ENCODE peak calls at places on chromosomes 1 and 21, in six cellular contexts. E, C, G, R, Q and I are unnamed samples.
A peak's percentile ranks its signal among the peaks of the same experiment; 100 is the strongest.

GRCh38 chr1:47793563-47793962 is 203.6 kb downstream of the TRABD2B start:
- DNase-seq in E (no peak), C (no peak), G (no peak), R (no peak), Q (no peak), I (no peak)

GRCh38 chr1:203537806-203538464 is 44.0 kb downstream of the OPTC start:
- DNase-seq in E (no peak), C (no peak), G (peak; percentile 64), R (no peak), Q (no peak), I (no peak)

GRCh38 chr1:230276401-230276800 is 149.7 kb downstream of the PGBD5 start:
- DNase-seq in E (no peak), C (no peak), G (no peak), R (no peak), Q (no peak), I (no peak)

GRCh38 chr1:223001653-223002634 is 141.1 kb downstream of the TLR5 start:
- DNase-seq in E (no peak), C (peak; percentile 23), G (no peak), R (no peak), Q (no peak), I (no peak)

GRCh38 chr1:246599315-246599714 is 33.1 kb downstream of the CNST start:
- DNase-seq in E (no peak), C (no peak), G (no peak), R (no peak), Q (no peak), I (no peak)

GRCh38 chr1:33152685-33153432 is 29.0 kb downstream of the TRIM62 start:
- DNase-seq in E (no peak), C (peak; percentile 33), G (no peak), R (no peak), Q (no peak), I (no peak)

GRCh38 chr1:97170296-97170695 is 448.7 kb downstream of the PTBP2 start:
- DNase-seq in E (no peak), C (peak; percentile 52), G (no peak), R (no peak), Q (no peak), I (no peak)

GRCh38 chr1:165047985-165048384 is 308.5 kb downstream of the LMX1A start:
- DNase-seq in E (no peak), C (no peak), G (no peak), R (no peak), Q (no peak), I (no peak)

GRCh38 chr1:85349224-85349623 is 72.8 kb upstream of the BCL10 start:
- DNase-seq in E (no peak), C (no peak), G (peak; percentile 84), R (no peak), Q (no peak), I (no peak)

GRCh38 chr21:46126321-46127238 is 28.7 kb downstream of the COL6A2 start:
- DNase-seq in E (no peak), C (no peak), G (no peak), R (no peak), Q (no peak), I (peak; percentile 4)

GRCh38 chr1:67682659-67683197 is 2.3 kb upstream of the GADD45A start:
- DNase-seq in E (no peak), C (no peak), G (peak; percentile 89), R (no peak), Q (no peak), I (no peak)